ENCODE peak calls at places on chromosomes 16 and 17, in four cellular contexts. One of them, this sample, is unnamed.

GRCh38 chr16:48906076-48906475 is 296.1 kb upstream of the N4BP1 start:
- DNase-seq in colonic mucosa: no peak
- DNase-seq in testis: no peak
- DNase-seq in upper lobe of left lung: no peak
- DNase-seq in this sample: no peak

GRCh38 chr17:21361020-21361809 is 14.9 kb upstream of the KCNJ12 start:
- DNase-seq in upper lobe of left lung: no peak
- DNase-seq in testis: no peak
- DNase-seq in colonic mucosa: no peak
- DNase-seq in this sample: no peak

GRCh38 chr16:22022151-22022550 is 14.2 kb downstream of the MOSMO start:
- DNase-seq in colonic mucosa: no peak
- DNase-seq in upper lobe of left lung: no peak
- DNase-seq in testis: no peak
- DNase-seq in this sample: no peak

GRCh38 chr17:79183221-79184158 is 108.9 kb downstream of the ENGASE start:
- DNase-seq in upper lobe of left lung: no peak
- DNase-seq in testis: peak
- DNase-seq in colonic mucosa: no peak
- DNase-seq in this sample: no peak

GRCh38 chr16:66539628-66540469 is 10.1 kb downstream of the TK2 start:
- DNase-seq in testis: no peak
- DNase-seq in upper lobe of left lung: no peak
- DNase-seq in colonic mucosa: no peak
- DNase-seq in this sample: no peak

GRCh38 chr16:57579361-57579665 is 36.9 kb downstream of the ADGRG5 start:
- DNase-seq in upper lobe of left lung: no peak
- DNase-seq in colonic mucosa: no peak
- DNase-seq in testis: no peak
- DNase-seq in this sample: no peak

GRCh38 chr17:63696381-63696961 is 3.5 kb downstream of the LIMD2 start:
- DNase-seq in colonic mucosa: no peak
- DNase-seq in testis: peak
- DNase-seq in upper lobe of left lung: peak
- DNase-seq in this sample: no peak

GRCh38 chr16:47142469-47143328 is 1.0 kb downstream of the NETO2 start:
- DNase-seq in upper lobe of left lung: peak
- DNase-seq in testis: peak
- DNase-seq in colonic mucosa: peak
- DNase-seq in this sample: peak

GRCh38 chr16:57462978-57463362 is 491 bp downstream of the POLR2C start:
- DNase-seq in colonic mucosa: no peak
- DNase-seq in upper lobe of left lung: no peak
- DNase-seq in testis: no peak
- DNase-seq in this sample: no peak

GRCh38 chr17:77875881-77876509 is 82.5 kb upstream of the TNRC6C start:
- DNase-seq in testis: no peak
- DNase-seq in colonic mucosa: no peak
- DNase-seq in upper lobe of left lung: no peak
- DNase-seq in this sample: no peak

GRCh38 chr16:28264656-28265055 is 27.7 kb upstream of the SBK1 start:
- DNase-seq in upper lobe of left lung: peak
- DNase-seq in colonic mucosa: peak
- DNase-seq in testis: peak
- DNase-seq in this sample: no peak

GRCh38 chr16:88804552-88805339 is 1.2 kb downstream of the CDT1 start:
- DNase-seq in upper lobe of left lung: no peak
- DNase-seq in testis: no peak
- DNase-seq in colonic mucosa: peak
- DNase-seq in this sample: no peak

GRCh38 chr17:249236-249993 is 68.0 kb upstream of the DOC2B start:
- DNase-seq in colonic mucosa: no peak
- DNase-seq in upper lobe of left lung: no peak
- DNase-seq in testis: no peak
- DNase-seq in this sample: no peak

GRCh38 chr16:81526935-81527334 is 82.3 kb downstream of the CMIP start:
- DNase-seq in testis: peak
- DNase-seq in upper lobe of left lung: no peak
- DNase-seq in colonic mucosa: no peak
- DNase-seq in this sample: no peak

GRCh38 chr17:8123695-8124349 is at the start of gene HES7:
- DNase-seq in upper lobe of left lung: no peak
- DNase-seq in testis: no peak
- DNase-seq in colonic mucosa: no peak
- DNase-seq in this sample: no peak

GRCh38 chr16:67430504-67431076 is 331 bp upstream of the HSD11B2 start:
- DNase-seq in testis: no peak
- DNase-seq in colonic mucosa: peak
- DNase-seq in upper lobe of left lung: no peak
- DNase-seq in this sample: peak

GRCh38 chr17:45144199-45145034 is 3.9 kb upstream of the HEXIM1 start:
- DNase-seq in upper lobe of left lung: no peak
- DNase-seq in colonic mucosa: no peak
- DNase-seq in testis: peak
- DNase-seq in this sample: peak

GRCh38 chr17:47894498-47895253 is 1.4 kb upstream of the SP2 start:
- DNase-seq in colonic mucosa: no peak
- DNase-seq in testis: no peak
- DNase-seq in upper lobe of left lung: no peak
- DNase-seq in this sample: no peak

GRCh38 chr16:83913234-83913633 is 14.3 kb downstream of the MLYCD start:
- DNase-seq in colonic mucosa: no peak
- DNase-seq in testis: no peak
- DNase-seq in upper lobe of left lung: peak
- DNase-seq in this sample: no peak

GRCh38 chr16:66486773-66487579 is 59.9 kb downstream of the BEAN1 start:
- DNase-seq in colonic mucosa: no peak
- DNase-seq in upper lobe of left lung: no peak
- DNase-seq in testis: no peak
- DNase-seq in this sample: peak

GRCh38 chr17:39650121-39650579 is 13.2 kb downstream of the STARD3 start:
- DNase-seq in colonic mucosa: no peak
- DNase-seq in testis: no peak
- DNase-seq in upper lobe of left lung: no peak
- DNase-seq in this sample: no peak

GRCh38 chr16:20850981-20851380 is 44.7 kb downstream of the REXO5 start:
- DNase-seq in colonic mucosa: no peak
- DNase-seq in testis: no peak
- DNase-seq in upper lobe of left lung: peak
- DNase-seq in this sample: no peak

GRCh38 chr17:82863941-82864720 is 24.3 kb upstream of the ZNF750 start:
- DNase-seq in testis: no peak
- DNase-seq in upper lobe of left lung: no peak
- DNase-seq in colonic mucosa: no peak
- DNase-seq in this sample: peak

GRCh38 chr17:50270430-50271172 is 3.7 kb upstream of the TMEM92 start:
- DNase-seq in testis: peak
- DNase-seq in colonic mucosa: peak
- DNase-seq in upper lobe of left lung: peak
- DNase-seq in this sample: peak

GRCh38 chr16:85715169-85716015 is 26.6 kb upstream of the GINS2 start:
- DNase-seq in upper lobe of left lung: no peak
- DNase-seq in colonic mucosa: no peak
- DNase-seq in testis: no peak
- DNase-seq in this sample: no peak

GRCh38 chr17:43982171-43982570 is 22.3 kb upstream of the NAGS start:
- DNase-seq in upper lobe of left lung: no peak
- DNase-seq in colonic mucosa: no peak
- DNase-seq in testis: no peak
- DNase-seq in this sample: no peak

GRCh38 chr16:11032922-11033291 is 88.5 kb downstream of the CLEC16A start:
- DNase-seq in colonic mucosa: no peak
- DNase-seq in testis: peak
- DNase-seq in upper lobe of left lung: no peak
- DNase-seq in this sample: no peak

GRCh38 chr17:81870155-81870977 is 771 bp downstream of the ARHGDIA start:
- DNase-seq in colonic mucosa: peak
- DNase-seq in upper lobe of left lung: peak
- DNase-seq in testis: peak
- DNase-seq in this sample: peak

GRCh38 chr16:10939649-10940206 is 2.5 kb downstream of the DEXI start:
- DNase-seq in colonic mucosa: no peak
- DNase-seq in testis: no peak
- DNase-seq in upper lobe of left lung: no peak
- DNase-seq in this sample: no peak

GRCh38 chr16:52469091-52469490 is 77.9 kb downstream of the TOX3 start:
- DNase-seq in upper lobe of left lung: no peak
- DNase-seq in colonic mucosa: no peak
- DNase-seq in testis: no peak
- DNase-seq in this sample: no peak

GRCh38 chr17:63841350-63842172 is 924 bp downstream of the SMARCD2 start:
- DNase-seq in upper lobe of left lung: peak
- DNase-seq in colonic mucosa: peak
- DNase-seq in testis: peak
- DNase-seq in this sample: peak

GRCh38 chr16:50247906-50248608 is 18.3 kb upstream of the ADCY7 start:
- DNase-seq in upper lobe of left lung: no peak
- DNase-seq in testis: no peak
- DNase-seq in colonic mucosa: no peak
- DNase-seq in this sample: no peak

GRCh38 chr16:15985144-15985543 is 35.7 kb downstream of the ABCC1 start:
- DNase-seq in upper lobe of left lung: no peak
- DNase-seq in testis: no peak
- DNase-seq in colonic mucosa: no peak
- DNase-seq in this sample: no peak

DNA sequence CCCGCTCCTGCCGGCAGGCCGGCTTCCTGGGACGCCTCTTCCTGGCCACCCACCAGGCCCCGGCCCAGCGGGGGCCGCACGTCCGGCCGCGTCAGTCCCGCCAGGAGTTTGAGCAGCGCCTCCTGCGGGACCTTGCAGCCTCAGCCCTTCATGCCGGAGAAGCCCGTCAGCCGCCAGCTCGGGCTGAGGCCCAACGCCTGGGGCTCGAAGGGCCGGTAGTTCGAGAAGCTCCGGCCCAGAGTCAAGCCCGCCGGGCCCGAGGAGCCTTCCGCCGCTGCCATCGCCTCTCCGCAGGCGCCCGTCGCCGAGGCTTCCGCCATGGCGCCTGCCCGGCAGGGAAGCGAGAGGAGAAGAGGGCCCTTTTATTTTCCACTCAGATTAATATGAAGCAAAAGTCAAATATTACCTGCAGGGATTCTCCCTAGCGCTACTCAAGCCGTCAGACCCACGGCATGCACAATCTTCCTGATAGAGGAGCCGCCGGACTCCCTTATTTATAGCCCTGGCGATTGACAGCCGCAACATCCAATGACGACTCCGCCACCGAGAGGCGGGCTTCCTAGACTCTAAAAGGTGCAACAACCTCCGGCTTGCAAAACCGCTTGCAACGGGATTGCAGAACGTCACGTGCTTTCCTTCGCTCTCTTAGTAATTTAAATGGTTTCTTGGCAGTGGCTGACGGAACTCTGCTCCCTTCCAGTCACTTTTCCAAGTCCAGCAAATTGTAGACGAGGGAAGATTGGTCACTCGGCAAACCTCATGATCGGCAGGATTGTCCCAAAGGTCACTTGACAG is at the start of gene SEPHS2:
- DNase-seq in colonic mucosa: peak
- DNase-seq in upper lobe of left lung: peak
- DNase-seq in testis: peak
- DNase-seq in this sample: peak
- TF ChIP-seq CTCF in colonic mucosa: peak
- TF ChIP-seq CTCF in upper lobe of left lung: peak
- TF ChIP-seq CTCF in testis: no peak
- TF ChIP-seq CTCF in this sample: no peak

GRCh38 chr16:74184839-74185238 is 111.8 kb upstream of the PSMD7 start:
- DNase-seq in colonic mucosa: no peak
- DNase-seq in testis: no peak
- DNase-seq in upper lobe of left lung: no peak
- DNase-seq in this sample: no peak

GRCh38 chr16:74186589-74186988 is 110.0 kb upstream of the PSMD7 start:
- DNase-seq in colonic mucosa: no peak
- DNase-seq in upper lobe of left lung: no peak
- DNase-seq in testis: no peak
- DNase-seq in this sample: no peak

DNA sequence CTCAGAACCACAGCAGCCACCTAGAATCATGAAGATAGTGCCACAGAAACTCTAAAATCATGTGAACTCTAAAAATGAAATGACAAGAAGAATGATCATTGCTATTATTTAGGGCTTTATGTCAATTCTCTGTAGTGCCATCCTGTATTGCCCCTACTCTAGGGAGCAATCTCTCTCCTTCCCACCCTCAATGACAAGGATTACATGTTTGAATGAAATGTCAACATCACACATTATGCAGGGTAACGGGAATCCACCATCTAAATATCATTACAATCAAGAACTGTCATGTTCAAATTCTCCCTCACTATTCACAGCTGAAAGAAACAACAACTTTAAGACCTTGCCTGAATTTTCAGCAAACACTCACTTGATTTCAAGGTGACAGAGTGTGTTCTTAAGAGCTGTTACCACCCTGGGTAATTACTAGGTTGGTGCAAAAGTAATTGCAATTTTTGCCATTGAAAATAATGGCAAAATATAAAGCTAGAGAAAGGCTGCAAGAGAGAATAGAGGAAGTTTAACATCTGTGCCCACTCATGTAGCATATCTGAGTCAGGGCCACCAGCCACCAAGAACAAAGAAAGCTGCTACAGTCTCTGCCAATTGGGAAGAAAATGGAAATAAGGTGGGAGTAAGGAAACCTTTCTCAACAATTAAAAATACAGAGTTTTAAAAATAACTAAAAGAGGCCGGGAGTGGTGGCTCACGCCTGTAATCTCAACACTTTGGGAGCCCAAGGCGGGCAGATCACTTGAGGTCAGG is 112.8 kb upstream of the PSMD7 start:
- DNase-seq in upper lobe of left lung: no peak
- DNase-seq in testis: no peak
- DNase-seq in colonic mucosa: no peak
- DNase-seq in this sample: no peak
- TF ChIP-seq CTCF in upper lobe of left lung: no peak
- TF ChIP-seq CTCF in testis: no peak
- TF ChIP-seq CTCF in colonic mucosa: no peak
- TF ChIP-seq CTCF in this sample: no peak

GRCh38 chr16:5024632-5025031 is 9.1 kb downstream of the NAGPA start:
- DNase-seq in testis: peak
- DNase-seq in upper lobe of left lung: no peak
- DNase-seq in colonic mucosa: peak
- DNase-seq in this sample: no peak
- TF ChIP-seq CTCF in testis: peak
- TF ChIP-seq CTCF in upper lobe of left lung: no peak
- TF ChIP-seq CTCF in colonic mucosa: peak
- TF ChIP-seq CTCF in this sample: no peak

GRCh38 chr16:78290498-78291271 is 191.2 kb downstream of the WWOX start:
- DNase-seq in upper lobe of left lung: no peak
- DNase-seq in colonic mucosa: no peak
- DNase-seq in testis: no peak
- DNase-seq in this sample: no peak

GRCh38 chr16:78289368-78289767 is 189.9 kb downstream of the WWOX start:
- DNase-seq in testis: no peak
- DNase-seq in upper lobe of left lung: no peak
- DNase-seq in colonic mucosa: no peak
- DNase-seq in this sample: no peak

GRCh38 chr16:78291642-78292041 is 192.2 kb downstream of the WWOX start:
- DNase-seq in colonic mucosa: peak
- DNase-seq in testis: peak
- DNase-seq in upper lobe of left lung: no peak
- DNase-seq in this sample: no peak

GRCh38 chr16:78289844-78290277 is 190.4 kb downstream of the WWOX start:
- DNase-seq in testis: no peak
- DNase-seq in upper lobe of left lung: no peak
- DNase-seq in colonic mucosa: no peak
- DNase-seq in this sample: no peak

GRCh38 chr16:78288915-78289314 is 189.5 kb downstream of the WWOX start:
- DNase-seq in testis: no peak
- DNase-seq in upper lobe of left lung: no peak
- DNase-seq in colonic mucosa: no peak
- DNase-seq in this sample: no peak
- TF ChIP-seq CTCF in testis: no peak
- TF ChIP-seq CTCF in upper lobe of left lung: no peak
- TF ChIP-seq CTCF in colonic mucosa: no peak
- TF ChIP-seq CTCF in this sample: no peak